ENCODE peak calls at places on chromosome 18, in six cellular contexts. B is neuronal stem cell; Q is right cardiac atrium; P is Peyer's patch; N is psoas muscle; S is CD8-positive, alpha-beta memory T cell. C is an unnamed sample. For H3K4me1 and H3K27me3, the result is how much of the 10 kb centered on the place peaks cover.

GRCh38 chr18:22223263-22223960 is 54.0 kb downstream of the GATA6 start:
- DNase-seq in B (no peak), Q (peak), P (peak), N (peak), S (no peak), C (no peak)

GRCh38 chr18:77056399-77057015 is 76.1 kb downstream of the MBP start:
- DNase-seq in B (no peak), Q (peak), P (peak), N (no peak), S (no peak), C (no peak)

GRCh38 chr18:72541871-72542690 is 2.1 kb downstream of the CBLN2 start:
- DNase-seq in B (peak), Q (no peak), P (no peak), N (peak), S (no peak), C (no peak)

GRCh38 chr18:8813621-8814020 is 108.3 kb downstream of the MTCL1 start:
- DNase-seq in B (no peak), Q (no peak), P (no peak), N (no peak), S (no peak), C (no peak)

GRCh38 chr18:50203801-50204604 is 9.1 kb upstream of the MYO5B start:
- DNase-seq in B (peak), Q (no peak), P (peak), N (no peak), S (no peak), C (no peak)

GRCh38 chr18:11500153-11501122 is 109.0 kb upstream of the SLC35G4 start:
- DNase-seq in B (no peak), Q (peak), P (no peak), N (peak), S (no peak), C (no peak)

GRCh38 chr18:74456409-74457042 is 582 bp downstream of the DIPK1C start:
- DNase-seq in B (no peak), Q (peak), P (no peak), N (no peak), S (no peak), C (no peak)

GRCh38 chr18:26621161-26622026 is 73.0 kb upstream of the KCTD1 start:
- DNase-seq in B (peak), Q (peak), P (no peak), N (no peak), S (no peak), C (no peak)

GRCh38 chr18:8895341-8895740 is 190.0 kb downstream of the MTCL1 start:
- DNase-seq in B (no peak), Q (no peak), P (no peak), N (no peak), S (no peak), C (no peak)

GRCh38 chr18:28804512-28805214 is 627.7 kb upstream of the CDH2 start:
- DNase-seq in B (no peak), Q (peak), P (no peak), N (no peak), S (no peak), C (no peak)

GRCh38 chr18:74702951-74703350 is 105.3 kb downstream of the ZNF407 start:
- DNase-seq in B (no peak), Q (no peak), P (no peak), N (no peak), S (no peak), C (no peak)

GRCh38 chr18:7987284-7987976 is 420.3 kb downstream of the PTPRM start:
- DNase-seq in B (no peak), Q (no peak), P (no peak), N (no peak), S (no peak), C (no peak)

GRCh38 chr18:28039078-28039477 is 137.9 kb downstream of the CDH2 start:
- DNase-seq in B (no peak), Q (no peak), P (no peak), N (no peak), S (no peak), C (no peak)

GRCh38 chr18:80086281-80086680 is 22.8 kb upstream of the ADNP2 start:
- DNase-seq in B (no peak), Q (no peak), P (no peak), N (no peak), S (no peak), C (no peak)

GRCh38 chr18:2147424-2147823 is 423.9 kb downstream of the METTL4 start:
- DNase-seq in B (no peak), Q (no peak), P (no peak), N (no peak), S (no peak), C (no peak)

GRCh38 chr18:2002178-2002577 is 569.1 kb downstream of the METTL4 start:
- DNase-seq in B (peak), Q (peak), P (no peak), N (peak), S (no peak), C (no peak)

GRCh38 chr18:902179-902718 is 2.4 kb upstream of the ADCYAP1 start:
- DNase-seq in B (no peak), Q (no peak), P (no peak), N (no peak), S (no peak), C (no peak)

GRCh38 chr18:29160123-29160522 is 983.2 kb upstream of the CDH2 start:
- DNase-seq in B (no peak), Q (no peak), P (no peak), N (no peak), S (no peak), C (no peak)

GRCh38 chr18:75075016-75075305 is 134.0 kb downstream of the PTGR3 start:
- DNase-seq in B (no peak), Q (no peak), P (no peak), N (no peak), S (no peak), C (no peak)

GRCh38 chr18:76388891-76389423 is 106.1 kb downstream of the ZNF516 start:
- DNase-seq in B (no peak), Q (no peak), P (no peak), N (no peak), S (no peak), C (no peak)

GRCh38 chr18:54517521-54517920 is 73.5 kb upstream of the DYNAP start:
- DNase-seq in B (no peak), Q (no peak), P (no peak), N (no peak), S (no peak), C (no peak)

GRCh38 chr18:23998811-23999210 is 15.7 kb upstream of the TTC39C start:
- DNase-seq in B (no peak), Q (no peak), P (no peak), N (no peak), S (no peak), C (no peak)

GRCh38 chr18:13791181-13791580 is 32.8 kb upstream of the MC5R start:
- DNase-seq in B (no peak), Q (no peak), P (no peak), N (no peak), S (no peak), C (no peak)

GRCh38 chr18:13165636-13166423 is 52.7 kb upstream of the LDLRAD4 start:
- DNase-seq in B (no peak), Q (no peak), P (no peak), N (no peak), S (no peak), C (no peak)

GRCh38 chr18:36284268-36284667 is 13.2 kb upstream of the FHOD3 start:
- DNase-seq in B (no peak), Q (no peak), P (no peak), N (no peak), S (no peak), C (no peak)

GRCh38 chr18:55998071-55998522 is 410.1 kb upstream of the TCF4 start:
- DNase-seq in B (peak), Q (no peak), P (no peak), N (no peak), S (no peak), C (no peak)

GRCh38 chr18:24546304-24546703 is 85.9 kb downstream of the HRH4 start:
- DNase-seq in B (no peak), Q (no peak), P (no peak), N (no peak), S (no peak), C (no peak)

GRCh38 chr18:22563098-22563707 is 145.5 kb upstream of the CTAGE1 start:
- DNase-seq in B (peak), Q (no peak), P (no peak), N (no peak), S (no peak), C (no peak)

GRCh38 chr18:59606193-59607175 is 90.7 kb downstream of the CCBE1 start:
- DNase-seq in B (no peak), Q (peak), P (no peak), N (no peak), S (no peak), C (no peak)

GRCh38 chr18:68438983-68439382 is 275.9 kb downstream of the TMX3 start:
- DNase-seq in B (peak), Q (no peak), P (no peak), N (no peak), S (no peak), C (no peak)

DNA sequence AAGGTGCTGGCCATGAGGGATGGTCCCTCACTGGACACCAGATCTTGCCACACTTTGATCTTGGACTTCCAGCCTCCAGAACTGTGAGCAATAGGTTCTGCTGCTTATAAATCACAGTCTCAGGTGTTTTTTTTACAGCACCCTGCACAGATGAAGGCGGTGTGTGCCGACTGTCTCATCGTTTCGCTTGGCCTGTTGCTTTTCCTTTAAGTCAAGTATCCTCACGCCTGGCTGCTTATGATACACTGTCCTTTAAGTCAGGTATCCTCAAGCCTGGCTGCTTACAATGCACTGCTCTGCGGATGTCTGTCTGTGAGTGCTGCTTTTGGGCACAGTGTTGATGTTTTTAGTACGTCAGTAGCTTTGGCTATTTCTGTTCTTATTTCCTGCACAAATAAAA is 40.3 kb downstream of the SALL3 start:
- DNase-seq in B (no peak), Q (no peak), P (no peak), N (no peak), S (no peak), C (no peak)
- H3K4me1 ChIP-seq in B (under half), Q (under half), P (under half), N (under half), S (under half), C (under half)

GRCh38 chr18:42969366-42969765 is 146.1 kb downstream of the RIT2 start:
- DNase-seq in B (no peak), Q (no peak), P (no peak), N (no peak), S (no peak), C (no peak)
- H3K4me3 ChIP-seq in B (no peak), Q (no peak), P (no peak), N (no peak), S (no peak), C (no peak)

DNA sequence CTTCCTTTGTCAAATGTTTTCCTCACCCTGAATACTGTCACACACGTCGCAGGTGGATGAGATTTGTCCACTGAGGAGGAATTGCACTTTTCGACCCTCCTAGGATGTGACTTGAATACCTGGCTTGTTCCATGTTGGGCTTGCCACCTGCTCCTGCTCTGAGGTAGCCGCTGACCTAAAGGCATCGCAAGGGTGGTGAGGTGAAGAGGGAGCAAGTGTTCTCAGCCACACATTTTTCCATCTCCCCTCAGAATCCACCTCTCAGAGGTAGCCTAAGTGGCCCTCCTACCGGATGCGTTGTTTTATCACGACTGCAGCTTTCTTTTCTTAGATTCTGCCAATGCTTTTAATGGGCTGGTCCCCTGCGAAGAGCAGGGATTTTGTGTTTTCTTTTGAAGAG is 386.5 kb downstream of the TGIF1 start:
- DNase-seq in B (no peak), Q (no peak), P (no peak), N (no peak), S (no peak), C (no peak)
- H3K27me3 ChIP-seq in B (under half), Q (under half), P (under half), N (under half), S (under half), C (under half)

GRCh38 chr18:63157293-63158011 is 162.1 kb downstream of the BCL2 start:
- DNase-seq in B (no peak), Q (no peak), P (no peak), N (no peak), S (no peak), C (peak)
- H3K4me1 ChIP-seq in B (under half), Q (under half), P (half or more), N (under half), S (half or more), C (half or more)

GRCh38 chr18:63158676-63159291 is 160.8 kb downstream of the BCL2 start:
- DNase-seq in B (no peak), Q (no peak), P (no peak), N (no peak), S (no peak), C (no peak)
- H3K4me3 ChIP-seq in B (no peak), Q (no peak), P (no peak), N (no peak), S (peak), C (peak)

DNA sequence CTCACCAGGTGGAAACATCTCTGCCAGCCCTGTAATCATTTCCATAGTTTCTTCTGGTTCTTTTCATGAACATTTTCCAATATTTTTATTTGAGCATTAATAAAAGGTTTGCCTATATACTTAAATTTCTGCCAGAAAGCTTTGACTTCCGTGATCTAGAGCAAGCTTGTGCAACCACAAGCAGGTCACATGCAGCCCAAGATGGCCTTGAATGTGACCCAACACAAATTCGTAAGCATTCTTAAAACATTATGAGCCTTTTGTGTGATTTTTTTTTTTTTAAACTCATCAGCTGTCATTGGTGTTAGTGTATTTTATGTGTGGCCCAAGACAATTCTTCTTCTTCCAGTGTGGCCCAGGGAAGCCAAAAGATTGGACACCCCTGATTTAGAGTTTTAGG is 51.6 kb downstream of the NEDD4L start:
- DNase-seq in B (no peak), Q (no peak), P (no peak), N (no peak), S (no peak), C (no peak)
- H3K27me3 ChIP-seq in B (under half), Q (under half), P (under half), N (under half), S (under half), C (under half)

DNA sequence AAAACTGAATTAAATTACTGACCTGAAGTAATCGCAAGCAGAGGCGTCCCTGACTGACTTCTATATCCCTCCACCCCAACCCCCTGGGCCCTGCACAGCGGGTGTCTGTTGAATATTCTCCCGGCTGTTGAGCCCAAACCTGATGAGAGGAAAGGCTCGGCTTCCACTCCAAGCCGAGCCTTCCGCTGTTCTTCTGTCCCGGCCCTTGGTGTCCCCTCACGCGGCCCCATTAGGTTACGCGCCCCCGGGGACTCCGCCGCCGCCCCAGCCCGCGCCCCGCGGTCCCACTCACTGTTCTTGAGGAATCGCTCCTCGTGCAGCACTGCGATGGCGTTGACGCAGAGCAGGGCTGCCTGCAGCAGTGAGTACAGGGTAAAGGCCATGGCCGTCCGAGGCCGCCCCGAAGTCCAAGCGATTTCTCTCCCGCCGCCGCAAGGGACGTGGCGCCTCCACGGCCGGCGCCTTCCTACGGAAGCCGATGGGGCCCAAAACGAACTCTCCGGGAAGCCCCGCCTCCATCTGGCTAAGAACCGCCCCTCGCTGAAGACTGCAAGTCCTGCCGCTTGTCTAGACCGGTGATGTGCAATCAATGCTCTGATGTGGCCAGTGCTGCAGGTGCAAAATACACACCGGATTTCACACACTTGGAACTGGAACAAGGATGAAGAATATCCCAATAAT is at the start of gene IER3IP1:
- DNase-seq in B (peak), Q (peak), P (peak), N (peak), S (peak), C (peak)
- H3K4me1 ChIP-seq in B (under half), Q (under half), P (under half), N (under half), S (under half), C (under half)

GRCh38 chr18:57440331-57441101 is 5.3 kb downstream of the ONECUT2 start:
- DNase-seq in B (peak), Q (no peak), P (no peak), N (no peak), S (no peak), C (no peak)
- H3K4me3 ChIP-seq in B (no peak), Q (no peak), P (no peak), N (peak), S (no peak), C (no peak)

C was measured in naive thymus-derived CD4-positive, alpha-beta T cell.